ENCODE peak calls at places on chromosomes 13 and 19, in seven cellular contexts. One of them, this sample, is unnamed.

GRCh38 chr19:13633109-13633508 is 126.8 kb upstream of the CACNA1A start:
- DNase-seq in KBM-7: no peak
- DNase-seq in lower leg skin: no peak
- DNase-seq in T follicular helper cell: no peak
- DNase-seq in GM19239: no peak
- DNase-seq in SK-N-SH: no peak
- DNase-seq in NCI-H1105 treated with DMSO at 0.1 percent for 48 hours: peak
- DNase-seq in this sample: no peak

GRCh38 chr19:39195755-39196154 is 1.0 kb upstream of the NCCRP1 start:
- DNase-seq in KBM-7: no peak
- DNase-seq in SK-N-SH: no peak
- DNase-seq in T follicular helper cell: no peak
- DNase-seq in lower leg skin: no peak
- DNase-seq in NCI-H1105 treated with DMSO at 0.1 percent for 48 hours: no peak
- DNase-seq in GM19239: no peak
- DNase-seq in this sample: no peak

GRCh38 chr13:93144031-93144430 is 82.6 kb upstream of the GPC6 start:
- DNase-seq in KBM-7: no peak
- DNase-seq in T follicular helper cell: no peak
- DNase-seq in lower leg skin: no peak
- DNase-seq in NCI-H1105 treated with DMSO at 0.1 percent for 48 hours: no peak
- DNase-seq in SK-N-SH: no peak
- DNase-seq in GM19239: no peak
- DNase-seq in this sample: no peak

GRCh38 chr13:20825476-20825875 is 51.7 kb upstream of the EEF1AKMT1 start:
- DNase-seq in GM19239: no peak
- DNase-seq in KBM-7: no peak
- DNase-seq in NCI-H1105 treated with DMSO at 0.1 percent for 48 hours: peak
- DNase-seq in SK-N-SH: no peak
- DNase-seq in T follicular helper cell: no peak
- DNase-seq in lower leg skin: no peak
- DNase-seq in this sample: no peak

GRCh38 chr19:7762719-7763293 is at the start of gene CLEC4M:
- DNase-seq in T follicular helper cell: no peak
- DNase-seq in NCI-H1105 treated with DMSO at 0.1 percent for 48 hours: no peak
- DNase-seq in lower leg skin: no peak
- DNase-seq in KBM-7: no peak
- DNase-seq in GM19239: no peak
- DNase-seq in SK-N-SH: no peak
- DNase-seq in this sample: no peak

GRCh38 chr19:40089462-40089861 is 1.3 kb downstream of the ZNF780A start:
- DNase-seq in KBM-7: no peak
- DNase-seq in SK-N-SH: no peak
- DNase-seq in lower leg skin: no peak
- DNase-seq in GM19239: no peak
- DNase-seq in T follicular helper cell: no peak
- DNase-seq in NCI-H1105 treated with DMSO at 0.1 percent for 48 hours: no peak
- DNase-seq in this sample: no peak

GRCh38 chr19:2650515-2650914 is 52.0 kb downstream of the GNG7 start:
- DNase-seq in KBM-7: no peak
- DNase-seq in lower leg skin: no peak
- DNase-seq in GM19239: no peak
- DNase-seq in NCI-H1105 treated with DMSO at 0.1 percent for 48 hours: no peak
- DNase-seq in T follicular helper cell: no peak
- DNase-seq in SK-N-SH: no peak
- DNase-seq in this sample: no peak

GRCh38 chr19:38362076-38362945 is 12.1 kb upstream of the PSMD8 start:
- DNase-seq in NCI-H1105 treated with DMSO at 0.1 percent for 48 hours: peak
- DNase-seq in GM19239: peak
- DNase-seq in KBM-7: peak
- DNase-seq in T follicular helper cell: peak
- DNase-seq in lower leg skin: peak
- DNase-seq in SK-N-SH: peak
- DNase-seq in this sample: peak

GRCh38 chr13:31962661-31963345 is 68.8 kb upstream of the FRY start:
- DNase-seq in SK-N-SH: no peak
- DNase-seq in KBM-7: no peak
- DNase-seq in T follicular helper cell: no peak
- DNase-seq in lower leg skin: no peak
- DNase-seq in GM19239: no peak
- DNase-seq in NCI-H1105 treated with DMSO at 0.1 percent for 48 hours: no peak
- DNase-seq in this sample: no peak

GRCh38 chr13:34913040-34913439 is 29.0 kb upstream of the NBEA start:
- DNase-seq in GM19239: no peak
- DNase-seq in NCI-H1105 treated with DMSO at 0.1 percent for 48 hours: no peak
- DNase-seq in lower leg skin: no peak
- DNase-seq in T follicular helper cell: no peak
- DNase-seq in SK-N-SH: no peak
- DNase-seq in KBM-7: peak
- DNase-seq in this sample: no peak

GRCh38 chr13:103694471-103694870 is 628.3 kb upstream of the SLC10A2 start:
- DNase-seq in KBM-7: no peak
- DNase-seq in NCI-H1105 treated with DMSO at 0.1 percent for 48 hours: no peak
- DNase-seq in GM19239: no peak
- DNase-seq in SK-N-SH: peak
- DNase-seq in lower leg skin: no peak
- DNase-seq in T follicular helper cell: no peak
- DNase-seq in this sample: no peak